ENCODE peak calls at places on chromosomes 4 and X, in nine cellular contexts. X is H1; Y is CD8-positive, alpha-beta T cell; K is foreskin fibroblast; V is psoas muscle; T is stomach; M is astrocyte of the spinal cord; E is WERI-Rb-1; W is esophagus squamous epithelium. R is an unnamed sample.
A peak's percentile ranks its signal among the peaks of the same experiment; 100 is the strongest.

GRCh38 chrX:66166671-66167070 is 2.6 kb downstream of the HEPH start:
- DNase-seq in W (no peak), T (no peak), X (no peak), K (no peak), V (no peak), Y (no peak), E (no peak), M (no peak), R (no peak)

GRCh38 chr4:184100297-184100885 is 117.3 kb downstream of the ENPP6 start:
- DNase-seq in X (peak; percentile 94), E (peak; percentile 77), Y (peak; percentile 53), W (no peak), M (peak; percentile 4), T (peak; percentile 58), V (peak; percentile 31), K (no peak), R (no peak)

GRCh38 chr4:38804654-38805295 is at the start of gene TLR1:
- DNase-seq in M (peak; percentile 74), T (no peak), E (no peak), Y (no peak), X (no peak), V (no peak), W (no peak), K (peak; percentile 22), R (peak; percentile 60)

GRCh38 chrX:10479508-10479907 is 140.9 kb downstream of the MID1 start:
- DNase-seq in K (no peak), E (no peak), T (no peak), W (no peak), Y (no peak), M (no peak), V (no peak), X (no peak), R (no peak)

GRCh38 chrX:129959493-129959832 is 23.0 kb upstream of the BCORL1 start:
- DNase-seq in E (no peak), M (no peak), Y (no peak), V (no peak), X (no peak), K (no peak), T (no peak), W (no peak), R (no peak)

GRCh38 chr4:10253765-10254164 is 137.2 kb upstream of the WDR1 start:
- DNase-seq in M (no peak), W (no peak), Y (no peak), T (no peak), X (no peak), V (no peak), K (no peak), E (no peak), R (no peak)

GRCh38 chr4:84578540-84579409 is 4.2 kb upstream of the CDS1 start:
- DNase-seq in W (no peak), X (no peak), V (no peak), T (no peak), K (peak; percentile 21), M (peak; percentile 65), E (peak; percentile 46), Y (no peak), R (peak; percentile 38)

GRCh38 chr4:82519072-82519471 is 42.7 kb downstream of the TMEM150C start:
- DNase-seq in X (no peak), E (no peak), T (no peak), K (no peak), V (no peak), M (peak; percentile 60), Y (no peak), W (no peak), R (peak; percentile 43)

GRCh38 chrX:110396777-110397176 is 38.1 kb downstream of the RTL9 start:
- DNase-seq in T (no peak), Y (no peak), X (no peak), V (no peak), K (no peak), W (no peak), M (no peak), E (no peak), R (no peak)

GRCh38 chrX:154046262-154046771 is 26.6 kb upstream of the IRAK1 start:
- DNase-seq in E (no peak), Y (no peak), X (no peak), T (no peak), W (no peak), V (no peak), M (peak; percentile 79), K (peak; percentile 60), R (peak; percentile 70)

GRCh38 chrX:109632906-109633504 is 8.0 kb upstream of the KCNE5 start:
- DNase-seq in K (peak; percentile 10), V (no peak), E (peak; percentile 16), Y (no peak), X (no peak), W (no peak), M (no peak), T (no peak), R (no peak)

GRCh38 chr4:165784672-165785071 is 88.4 kb upstream of the TLL1 start:
- DNase-seq in Y (no peak), W (no peak), V (no peak), E (no peak), M (peak; percentile 6), K (no peak), T (no peak), X (no peak), R (no peak)

GRCh38 chrX:16832301-16832700 is 37.9 kb downstream of the RBBP7 start:
- DNase-seq in E (no peak), W (no peak), X (no peak), V (no peak), Y (no peak), T (no peak), M (no peak), K (no peak), R (no peak)
- TF ChIP-seq CTCF in E (no peak), W (no peak), X (no peak), V (no peak), Y (no peak), T (no peak), M (peak; percentile 21), K (no peak), R (no peak)

DNA sequence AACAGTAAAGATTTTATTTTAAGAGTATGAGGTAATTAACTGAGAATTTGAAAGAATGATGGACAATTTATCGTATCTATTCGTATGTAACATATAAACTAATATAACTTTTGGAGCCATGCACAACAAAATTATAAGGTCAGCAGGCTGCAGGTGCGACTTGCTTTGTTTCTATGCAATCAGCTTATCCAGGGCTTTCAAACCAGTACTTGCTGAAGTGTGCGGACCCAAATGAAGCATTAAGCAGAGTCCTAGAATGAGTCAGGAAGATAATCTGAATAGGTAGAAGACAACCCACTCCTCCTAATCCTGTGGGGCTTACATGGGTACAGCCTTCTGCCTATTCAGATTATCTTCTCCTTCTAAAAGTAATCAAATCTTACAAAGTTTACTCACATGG is 2.1 kb downstream of the NSD2 start:
- DNase-seq in K (no peak), M (no peak), T (no peak), V (no peak), X (no peak), E (peak; percentile 73), W (no peak), Y (no peak), R (no peak)
- H3K4me3 ChIP-seq in K (no peak overlapping the region), M (peak overlapping the region; percentile 73), T (no peak overlapping the region), V (no peak overlapping the region), X (no peak overlapping the region), E (peak overlapping the region; percentile 64), W (no peak overlapping the region), Y (no peak overlapping the region), R (no peak overlapping the region)

GRCh38 chr4:172546782-172547181 is 621.8 kb upstream of the GALNT7 start:
- DNase-seq in K (no peak), E (no peak), W (no peak), Y (no peak), M (no peak), V (no peak), X (no peak), T (no peak), R (no peak)

GRCh38 chr4:172547724-172548123 is 620.9 kb upstream of the GALNT7 start:
- DNase-seq in W (no peak), V (no peak), Y (no peak), T (no peak), X (no peak), E (peak; percentile 21), M (no peak), K (no peak), R (no peak)

GRCh38 chr4:172543249-172543648 is 625.4 kb upstream of the GALNT7 start:
- DNase-seq in X (no peak), Y (no peak), K (no peak), M (no peak), E (no peak), V (no peak), W (no peak), T (no peak), R (no peak)
- TF ChIP-seq CTCF in X (peak; percentile 65), Y (no peak), K (no peak), M (no peak), E (no peak), V (no peak), W (no peak), T (no peak), R (no peak)

GRCh38 chr4:159175165-159175988 is 72.5 kb downstream of the RAPGEF2 start:
- DNase-seq in M (peak; percentile 87), T (peak; percentile 53), E (peak; percentile 68), K (peak; percentile 82), W (no peak), Y (peak; percentile 68), V (peak; percentile 29), X (peak; percentile 57), R (peak; percentile 88)
- H3K4me3 ChIP-seq in M (peak overlapping the region; percentile 6), T (no peak overlapping the region), E (no peak overlapping the region), K (peak overlapping the region; percentile 19), W (peak overlapping the region; percentile 33), Y (no peak overlapping the region), V (no peak overlapping the region), X (no peak overlapping the region), R (peak overlapping the region; percentile 20)

GRCh38 chr4:25801594-25801993 is 61.2 kb downstream of the SEL1L3 start:
- DNase-seq in K (no peak), E (no peak), X (no peak), T (no peak), W (no peak), Y (no peak), V (no peak), M (no peak), R (no peak)
- TF ChIP-seq CTCF in K (no peak), E (no peak), X (no peak), T (no peak), W (no peak), Y (no peak), V (no peak), M (no peak), R (no peak)

GRCh38 chrX:91080822-91081221 is 353.8 kb upstream of the PABPC5 start:
- DNase-seq in V (no peak), T (no peak), M (no peak), E (no peak), W (no peak), K (no peak), X (no peak), Y (no peak), R (no peak)
- H3K4me3 ChIP-seq in V (no peak overlapping the region), T (no peak overlapping the region), M (no peak overlapping the region), E (no peak overlapping the region), W (no peak overlapping the region), K (no peak overlapping the region), X (no peak overlapping the region), Y (no peak overlapping the region), R (no peak overlapping the region)

GRCh38 chr4:73021634-73022033 is 47.9 kb downstream of the COX18 start:
- DNase-seq in W (no peak), V (no peak), K (peak; percentile 32), T (no peak), X (no peak), M (peak; percentile 55), Y (no peak), E (no peak), R (peak; percentile 52)
- TF ChIP-seq CTCF in W (no peak), V (no peak), K (peak; percentile 32), T (no peak), X (peak; percentile 47), M (peak; percentile 33), Y (no peak), E (no peak), R (peak; percentile 52)